ENCODE peak calls at places on chromosomes 6 and 20, in eight cellular contexts. D, L, V, O, X, J, G and K are unnamed samples.

GRCh38 chr6:16741112-16742016 is 19.9 kb downstream of the ATXN1 start:
- DNase-seq in D (no peak), L (no peak), V (peak; percentile 99), O (peak; percentile 78), X (peak; percentile 98), J (peak; percentile 91), G (no peak), K (no peak)

GRCh38 chr20:36871640-36872570 is 4.0 kb upstream of the TLDC2 start:
- DNase-seq in D (no peak), L (no peak), V (no peak), O (no peak), X (no peak), J (no peak), G (no peak), K (no peak)

GRCh38 chr6:37806213-37806612 is 13.3 kb upstream of the ZFAND3 start:
- DNase-seq in D (no peak), L (no peak), V (no peak), O (no peak), X (no peak), J (no peak), G (no peak), K (no peak)

GRCh38 chr20:62238569-62239277 is 402 bp downstream of the OSBPL2 start:
- DNase-seq in D (no peak), L (no peak), V (peak; percentile 7), O (peak; percentile 31), X (peak; percentile 24), J (no peak), G (no peak), K (no peak)

GRCh38 chr20:43271980-43272379 is 82.3 kb upstream of the PTPRT start:
- DNase-seq in D (no peak), L (no peak), V (no peak), O (no peak), X (no peak), J (no peak), G (no peak), K (no peak)

GRCh38 chr6:118382126-118382525 is 166.0 kb upstream of the PLN start:
- DNase-seq in D (no peak), L (no peak), V (no peak), O (no peak), X (no peak), J (no peak), G (no peak), K (no peak)

GRCh38 chr6:98946266-98946817 is 1.4 kb downstream of the FBXL4 start:
- DNase-seq in D (no peak), L (no peak), V (no peak), O (no peak), X (no peak), J (no peak), G (no peak), K (no peak)

GRCh38 chr6:84026721-84027164 is 6.8 kb upstream of the MRAP2 start:
- DNase-seq in D (no peak), L (no peak), V (no peak), O (no peak), X (no peak), J (no peak), G (no peak), K (no peak)

GRCh38 chr20:31894980-31895675 is 24.7 kb downstream of the TTLL9 start:
- DNase-seq in D (no peak), L (peak; percentile 58), V (peak; percentile 59), O (peak; percentile 72), X (peak; percentile 61), J (no peak), G (no peak), K (no peak)